ENCODE peak calls at places on chromosomes 5 and 9, in seven cellular contexts. O, E, K, N, M, G and Y are unnamed samples.

GRCh38 chr9:112283854-112284253 is 49.6 kb downstream of the PTBP3 start:
- DNase-seq in K (no peak), O (no peak), E (peak; percentile 27), M (no peak), N (no peak), G (no peak), Y (no peak)

GRCh38 chr5:181039471-181039870 is 595 bp upstream of the BTNL9 start:
- DNase-seq in N (no peak), K (no peak), O (no peak), G (no peak), M (no peak), E (no peak), Y (no peak)

GRCh38 chr5:142568271-142568995 is 117.5 kb downstream of the FGF1 start:
- DNase-seq in M (no peak), N (peak; percentile 23), E (no peak), G (no peak), O (no peak), K (no peak), Y (no peak)

GRCh38 chr5:89573336-89573735 is 690.4 kb upstream of the MEF2C start:
- DNase-seq in K (no peak), O (no peak), N (no peak), M (no peak), E (no peak), G (no peak), Y (no peak)

GRCh38 chr9:96726946-96727345 is 50.9 kb downstream of the ZNF510 start:
- DNase-seq in M (no peak), G (no peak), E (no peak), N (no peak), O (no peak), K (no peak), Y (no peak)

GRCh38 chr5:6439588-6440550 is 8.8 kb upstream of the UBE2QL1 start:
- DNase-seq in O (no peak), G (no peak), M (no peak), E (peak; percentile 25), N (no peak), K (no peak), Y (no peak)

GRCh38 chr5:96577909-96578308 is 84.3 kb upstream of the CAST start:
- DNase-seq in K (no peak), N (no peak), M (no peak), O (no peak), G (no peak), E (no peak), Y (no peak)

GRCh38 chr5:79484731-79485130 is 29.2 kb downstream of the HOMER1 start:
- DNase-seq in K (no peak), O (no peak), E (no peak), M (no peak), G (no peak), N (no peak), Y (no peak)

GRCh38 chr5:82397741-82398320 is 119.7 kb upstream of the RPS23 start:
- DNase-seq in G (no peak), M (no peak), O (no peak), K (no peak), N (no peak), E (no peak), Y (no peak)

GRCh38 chr9:33942471-33943083 is 106.1 kb downstream of the UBAP2 start:
- DNase-seq in O (no peak), K (peak; percentile 64), M (peak; percentile 40), N (no peak), E (no peak), G (no peak), Y (no peak)

GRCh38 chr9:22240619-22241018 is 206.0 kb upstream of the DMRTA1 start:
- DNase-seq in O (no peak), M (peak; percentile 36), E (no peak), N (no peak), G (no peak), K (no peak), Y (no peak)

GRCh38 chr5:161498531-161498930 is 48.0 kb downstream of the GABRB2 start:
- DNase-seq in N (no peak), G (no peak), O (no peak), K (no peak), E (no peak), M (no peak), Y (no peak)

GRCh38 chr9:110650991-110651411 is 17.6 kb upstream of the MUSK start:
- DNase-seq in M (peak; percentile 41), K (no peak), O (no peak), N (peak; percentile 37), G (no peak), E (no peak), Y (no peak)

GRCh38 chr5:92560698-92561361 is 1020.2 kb downstream of the NR2F1-AS1 start:
- DNase-seq in M (no peak), O (no peak), G (no peak), K (no peak), N (no peak), E (peak; percentile 61), Y (no peak)

GRCh38 chr5:94396687-94397086 is 221.7 kb downstream of the KIAA0825 start:
- DNase-seq in N (no peak), M (no peak), K (no peak), G (no peak), O (no peak), E (no peak), Y (no peak)

GRCh38 chr9:124254261-124254682 is 3.5 kb upstream of the NEK6 start:
- DNase-seq in O (no peak), E (no peak), M (no peak), N (no peak), G (no peak), K (no peak), Y (no peak)

GRCh38 chr9:132547976-132548730 is 34.3 kb upstream of the BARHL1 start:
- DNase-seq in K (no peak), G (no peak), O (no peak), M (no peak), N (no peak), E (no peak), Y (no peak)

DNA sequence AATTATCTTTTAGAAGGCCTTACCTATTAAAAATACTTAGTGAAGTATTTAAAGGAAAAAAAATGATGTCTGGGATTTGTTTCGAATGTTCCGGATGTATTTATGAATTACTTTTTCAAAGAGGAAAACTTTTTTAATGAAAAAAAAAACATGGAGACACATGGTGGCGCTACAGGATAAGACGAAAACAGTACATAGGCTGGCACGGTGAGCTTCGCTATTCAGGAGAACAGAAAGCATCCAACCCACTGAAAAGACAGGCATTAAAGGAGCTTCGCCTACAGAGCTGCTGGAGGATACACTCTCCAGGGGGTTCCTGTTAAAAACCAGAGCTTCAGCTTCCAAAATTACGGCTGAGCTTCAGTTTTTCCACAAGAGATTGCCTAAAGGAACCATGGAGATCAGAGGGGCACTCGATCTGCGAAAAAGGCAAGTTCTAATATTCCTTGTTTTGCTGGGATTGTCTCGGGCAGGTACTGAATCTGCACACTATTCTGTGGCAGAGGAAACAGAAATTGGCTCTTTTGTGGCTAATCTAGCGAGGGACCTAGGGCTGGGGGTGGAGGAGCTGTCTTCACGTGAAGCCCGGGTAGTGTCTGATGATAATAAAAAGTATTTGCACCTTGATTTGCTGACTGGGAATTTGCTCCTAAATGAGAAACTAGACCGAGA is at the start of gene PCDHB14:
- DNase-seq in G (no peak), M (peak; percentile 60), E (peak; percentile 91), N (no peak), O (no peak), K (no peak), Y (no peak)
- TF ChIP-seq CTCF in G (no peak), M (peak; percentile 57), E (peak; percentile 85), N (no peak), O (no peak), K (peak; percentile 32), Y (peak; percentile 59)

DNA sequence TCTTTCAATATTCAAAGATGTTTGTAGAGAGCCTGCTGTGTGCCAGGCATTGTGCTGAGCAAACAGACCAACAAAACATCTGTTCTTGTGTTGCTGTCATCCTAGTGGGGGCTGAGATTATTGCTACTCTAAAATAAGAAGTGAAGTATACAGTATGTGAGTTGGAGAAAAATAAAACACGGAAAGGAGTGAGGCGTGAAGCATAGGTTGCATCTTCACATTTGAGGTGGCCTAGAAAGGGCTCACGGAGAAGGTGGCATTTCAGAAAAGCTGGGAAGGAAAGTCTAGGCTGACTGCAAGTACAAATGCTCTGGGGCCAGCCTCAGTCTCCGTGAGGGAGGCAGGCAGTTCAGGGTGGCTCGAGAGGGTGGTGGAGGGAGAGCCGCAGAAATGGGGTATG is 80.3 kb downstream of the CSNK1A1 start:
- DNase-seq in K (no peak), M (no peak), N (no peak), E (no peak), O (no peak), G (no peak), Y (no peak)
- H3K27ac ChIP-seq in K (peak overlapping the region; percentile 79), M (peak overlapping the region; percentile 89), N (no peak overlapping the region), E (no peak overlapping the region), O (no peak overlapping the region), G (peak overlapping the region; percentile 71), Y (no peak overlapping the region)

DNA sequence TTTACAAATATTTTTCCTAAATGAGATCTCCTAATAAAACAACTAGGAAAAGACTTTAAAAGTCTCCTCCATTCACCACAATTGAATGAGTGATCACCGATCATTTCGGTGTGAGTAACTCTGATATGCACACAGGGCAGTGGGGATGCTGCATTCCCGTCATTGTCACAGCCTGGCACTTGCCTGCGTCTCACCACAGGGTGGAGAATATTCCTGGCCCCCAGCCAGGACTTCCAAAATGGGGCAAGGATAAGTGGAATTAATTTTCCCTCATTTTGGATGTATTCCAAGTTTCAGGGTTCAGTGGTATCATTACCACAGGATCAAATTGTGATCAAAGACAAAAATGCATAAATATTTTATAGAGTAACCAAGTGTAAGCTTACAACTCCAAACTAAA is 107.1 kb downstream of the CTNND2 start:
- DNase-seq in N (no peak), M (no peak), O (no peak), G (no peak), E (peak; percentile 32), K (no peak), Y (no peak)
- TF ChIP-seq CTCF in N (no peak), M (no peak), O (no peak), G (no peak), E (no peak), K (no peak), Y (no peak)

GRCh38 chr9:136044971-136045594 is 50.0 kb downstream of the NACC2 start:
- DNase-seq in G (peak; percentile 43), K (no peak), O (no peak), M (no peak), E (no peak), N (no peak), Y (peak; percentile 39)
- H3K27ac ChIP-seq in G (no peak overlapping the region), K (no peak overlapping the region), O (no peak overlapping the region), M (peak overlapping the region; percentile 99), E (no peak overlapping the region), N (no peak overlapping the region), Y (peak overlapping the region; percentile 57)

GRCh38 chr5:3564827-3565560 is 30.6 kb upstream of the IRX1 start:
- DNase-seq in N (no peak), E (no peak), M (peak; percentile 11), K (no peak), G (no peak), O (no peak), Y (no peak)
- TF ChIP-seq CTCF in N (no peak), E (no peak), M (no peak), K (no peak), G (no peak), O (no peak), Y (no peak)